ENCODE peak calls at places on chromosomes 2 and 18, in five cellular contexts. M is SJSA1, X is upper lobe of right lung, Q is osteoblast, Y is stomach. I is an unnamed sample. For H3K4me1, the result is how much of the 10 kb centered on the place peaks cover.

GRCh38 chr2:42764096-42764495 is at the start of gene OXER1:
- DNase-seq in X (no peak), M (no peak), Q (no peak), Y (no peak), I (peak)

GRCh38 chr2:133512121-133512520 is 56.1 kb downstream of the NCKAP5 start:
- DNase-seq in X (no peak), Y (no peak), Q (no peak), M (no peak), I (no peak)

GRCh38 chr2:96512341-96512740 is 7.2 kb upstream of the NEURL3 start:
- DNase-seq in Q (peak), Y (peak), X (no peak), M (no peak), I (no peak)

GRCh38 chr2:158496986-158497385 is 40.2 kb downstream of the PKP4 start:
- DNase-seq in Y (no peak), X (no peak), Q (no peak), M (no peak), I (no peak)

GRCh38 chr2:143435112-143435511 is 305.9 kb downstream of the ARHGAP15 start:
- DNase-seq in M (no peak), Y (no peak), X (no peak), Q (no peak), I (no peak)

GRCh38 chr2:237412646-237413292 is 1.2 kb downstream of the COL6A3 start:
- DNase-seq in M (no peak), Q (no peak), Y (no peak), X (no peak), I (no peak)

GRCh38 chr2:132667716-132668115 is 2.3 kb downstream of the LYPD1 start:
- DNase-seq in M (no peak), Q (no peak), X (no peak), Y (no peak), I (no peak)

GRCh38 chr18:55988537-55988936 is 400.5 kb upstream of the TCF4 start:
- DNase-seq in Q (no peak), M (peak), Y (no peak), X (no peak), I (no peak)

GRCh38 chr2:97957432-97958183 is 38.1 kb downstream of the TMEM131 start:
- DNase-seq in X (no peak), Y (no peak), M (no peak), Q (no peak), I (no peak)

DNA sequence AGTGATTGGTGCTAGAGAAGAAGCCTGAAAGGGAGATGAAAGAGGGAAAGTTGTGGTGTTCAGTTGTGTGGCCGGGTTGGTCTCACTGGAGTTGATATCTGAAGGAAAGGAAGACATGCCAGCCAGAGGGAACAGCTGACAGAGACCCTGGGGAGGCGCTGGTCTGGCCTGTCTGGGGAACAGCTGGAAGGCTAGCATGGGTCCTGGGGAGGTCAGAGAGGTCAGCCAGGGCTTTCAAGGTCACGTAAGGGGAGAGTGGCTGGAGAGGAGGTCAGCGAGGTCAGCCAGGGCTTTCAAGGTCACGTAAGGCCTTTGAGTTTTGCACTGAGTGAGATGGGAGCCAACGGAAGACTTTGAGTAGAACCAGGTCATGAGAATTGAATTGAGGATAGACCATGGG is 11.0 kb downstream of the DYSF start:
- DNase-seq in Y (no peak), X (peak), M (no peak), Q (no peak), I (no peak)
- H3K4me1 ChIP-seq in Y (under half), X (under half), M (under half), Q (under half), I (under half)

DNA sequence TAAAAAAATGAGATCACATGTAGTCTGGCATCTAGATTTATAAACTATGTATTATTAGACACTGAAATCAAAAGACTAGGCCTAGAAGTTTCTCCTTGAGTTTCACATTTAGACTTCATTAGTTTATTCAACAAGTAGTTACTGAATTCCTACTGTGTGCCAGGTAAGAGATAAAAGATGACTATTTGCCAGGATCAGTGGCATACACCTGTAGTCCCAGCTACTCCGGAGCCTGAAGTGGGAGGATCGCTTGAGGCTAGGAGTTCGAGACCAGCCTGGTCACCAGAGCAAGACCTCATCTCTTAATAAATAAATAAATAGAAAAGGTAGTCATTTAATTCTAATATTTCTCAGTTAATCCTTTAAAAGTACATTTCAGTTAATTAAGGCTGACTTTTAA is 2.1 kb downstream of the FAM98A start:
- DNase-seq in Q (no peak), M (no peak), Y (no peak), X (no peak), I (no peak)
- H3K4me3 ChIP-seq in Q (peak), M (no peak), Y (no peak), X (no peak), I (no peak)

GRCh38 chr2:39511219-39511785 is 74.2 kb upstream of the MAP4K3 start:
- DNase-seq in X (no peak), M (no peak), Y (no peak), Q (no peak), I (no peak)
- H3K4me1 ChIP-seq in X (half or more), M (under half), Y (under half), Q (under half), I (under half)

DNA sequence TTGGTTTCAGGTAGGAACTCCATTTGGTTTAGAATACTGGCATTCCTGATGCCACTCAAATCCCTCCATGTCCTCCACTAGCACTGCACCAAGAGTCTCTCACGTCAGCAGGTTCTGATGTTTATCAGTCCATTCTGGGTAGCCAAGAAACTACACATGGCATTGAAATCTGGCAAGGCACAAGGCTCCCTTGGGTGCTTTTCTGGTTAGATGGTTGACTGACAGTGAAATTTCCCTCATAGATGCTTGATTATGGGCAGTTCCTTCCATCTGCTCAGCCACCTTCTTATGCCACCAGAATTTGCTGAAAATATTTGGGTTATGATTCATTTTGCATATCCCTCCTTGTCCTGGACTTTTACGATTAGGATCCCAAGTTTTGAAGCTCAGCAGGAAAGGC is 32.6 kb downstream of the EDAR start:
- DNase-seq in X (no peak), Q (no peak), M (no peak), Y (no peak), I (no peak)
- H3K4me3 ChIP-seq in X (no peak), Q (no peak), M (no peak), Y (no peak), I (no peak)

GRCh38 chr2:105755895-105756294 is 11.2 kb downstream of the NCK2 start:
- DNase-seq in X (no peak), Q (no peak), Y (no peak), M (no peak), I (no peak)

GRCh38 chr2:105753380-105753779 is 8.7 kb downstream of the NCK2 start:
- DNase-seq in X (no peak), M (no peak), Y (no peak), Q (no peak), I (no peak)

GRCh38 chr2:105754011-105754410 is 9.3 kb downstream of the NCK2 start:
- DNase-seq in X (no peak), Q (no peak), Y (no peak), M (no peak), I (no peak)

GRCh38 chr2:105756435-105756834 is 11.7 kb downstream of the NCK2 start:
- DNase-seq in X (no peak), M (no peak), Q (no peak), Y (no peak), I (no peak)

GRCh38 chr2:105754999-105755398 is 10.3 kb downstream of the NCK2 start:
- DNase-seq in X (no peak), M (no peak), Y (no peak), Q (no peak), I (no peak)
- H3K4me1 ChIP-seq in X (under half), M (under half), Y (under half), Q (under half), I (under half)

GRCh38 chr2:102072741-102073140 is 69.8 kb upstream of the IL1R1 start:
- DNase-seq in Y (no peak), Q (no peak), M (peak), X (no peak), I (no peak)

GRCh38 chr2:102073168-102073724 is 69.3 kb upstream of the IL1R1 start:
- DNase-seq in Q (no peak), M (no peak), X (no peak), Y (no peak), I (no peak)

GRCh38 chr2:102069311-102069974 is 73.1 kb upstream of the IL1R1 start:
- DNase-seq in Q (no peak), Y (no peak), X (no peak), M (no peak), I (no peak)

GRCh38 chr2:102066554-102066953 is 74.8 kb downstream of the IL1R2 start:
- DNase-seq in Y (no peak), X (no peak), Q (no peak), M (no peak), I (no peak)

GRCh38 chr2:102070058-102070642 is 72.4 kb upstream of the IL1R1 start:
- DNase-seq in X (peak), Y (peak), Q (peak), M (peak), I (no peak)
- H3K4me3 ChIP-seq in X (peak), Y (no peak), Q (peak), M (peak), I (no peak)

DNA sequence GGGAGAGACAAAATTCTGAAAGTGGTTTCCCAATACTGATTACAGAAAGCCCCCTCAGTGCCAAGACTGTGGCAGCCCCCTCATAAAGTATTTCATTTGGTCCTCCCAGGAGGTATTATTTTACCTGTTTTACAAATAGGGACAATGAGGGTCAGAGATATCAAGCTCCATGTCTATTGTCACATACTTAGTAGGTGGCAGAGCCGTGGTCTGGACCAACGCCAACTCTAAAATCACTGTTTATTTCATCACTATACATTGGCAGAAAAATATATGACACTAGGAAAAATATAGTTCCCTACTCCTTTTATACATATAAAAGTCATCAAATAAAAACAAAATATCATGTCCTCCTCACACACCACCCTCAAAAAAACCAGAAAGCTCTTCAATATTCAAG is 68.6 kb downstream of the DHRS9 start:
- DNase-seq in M (no peak), Q (no peak), X (no peak), Y (no peak), I (no peak)
- H3K4me1 ChIP-seq in M (under half), Q (under half), X (under half), Y (under half), I (under half)

GRCh38 chr2:25297738-25298137 is 44.0 kb downstream of the DNMT3A start:
- DNase-seq in Q (no peak), M (no peak), Y (no peak), X (no peak), I (no peak)
- H3K4me3 ChIP-seq in Q (no peak), M (no peak), Y (no peak), X (no peak), I (no peak)

I was measured in SJCRH30.